ENCODE peak calls at places on chromosome 3, in ten cellular contexts. B is NCI-H1092; Q is LHCN-M2; O is stimulated activated CD4-positive, alpha-beta T cell treated with anti-CD3 and anti-CD28 coated beads, Interleukin-4, amount 100 ng/mL, for 48 hours; Y is AG10803; C is activated CD8-positive, alpha-beta memory T cell treated with anti-CD3 and anti-CD28 coated beads, Interleukin-2, amount 10 ng/mL, durations not matched to agents 7 days and 5 days; P is Caki2; N is amniotic stem cell; Z is AG04450; X is WTC11. S is an unnamed sample.

GRCh38 chr3:195921334-195921771 is 13.0 kb upstream of the TNK2 start:
- DNase-seq in N (no peak), P (no peak), C (no peak), Y (no peak), Q (no peak), O (no peak), Z (no peak), X (no peak), B (no peak), S (peak)

GRCh38 chr3:66386925-66387650 is 113.7 kb downstream of the LRIG1 start:
- DNase-seq in C (no peak), X (no peak), O (no peak), N (no peak), B (no peak), Q (peak), P (no peak), Y (no peak), Z (no peak), S (no peak)

GRCh38 chr3:172415323-172415722 is 32.9 kb downstream of the GHSR start:
- DNase-seq in C (no peak), P (no peak), Q (no peak), Z (no peak), O (no peak), X (no peak), N (no peak), B (no peak), Y (peak), S (no peak)

GRCh38 chr3:72756900-72757299 is 91.3 kb downstream of the SHQ1 start:
- DNase-seq in Z (no peak), Y (no peak), P (no peak), N (no peak), O (no peak), B (no peak), C (peak), Q (no peak), X (no peak), S (no peak)

GRCh38 chr3:197499427-197499826 is 56.3 kb downstream of the BDH1 start:
- DNase-seq in O (no peak), Z (no peak), Y (peak), P (peak), Q (peak), X (no peak), N (no peak), B (no peak), C (no peak), S (peak)

GRCh38 chr3:197793246-197793645 is 2.2 kb downstream of the LRCH3 start:
- DNase-seq in C (no peak), Q (no peak), Z (no peak), B (no peak), X (no peak), Y (peak), O (no peak), N (no peak), P (peak), S (peak)

GRCh38 chr3:108488631-108489030 is 21.8 kb downstream of the MYH15 start:
- DNase-seq in C (no peak), N (no peak), B (no peak), Z (peak), X (no peak), Y (peak), O (no peak), Q (peak), P (no peak), S (peak)

GRCh38 chr3:81696090-81696489 is 65.4 kb downstream of the GBE1 start:
- DNase-seq in X (no peak), B (no peak), C (no peak), Y (no peak), P (no peak), Q (no peak), O (no peak), N (no peak), Z (no peak), S (no peak)

GRCh38 chr3:68648494-68648893 is 283.9 kb downstream of the TAFA4 start:
- DNase-seq in N (no peak), P (no peak), C (no peak), O (no peak), Q (no peak), Z (no peak), X (no peak), Y (no peak), B (no peak), S (no peak)